ENCODE peak calls at places on chromosomes 3 and 15, in six cellular contexts. H, P, I, Z, C and F are unnamed samples.

GRCh38 chr3:139629033-139629432 is 48.7 kb downstream of the NMNAT3 start:
- DNase-seq in H (peak; percentile 64), P (no peak), I (no peak), Z (no peak), C (peak; percentile 19), F (peak; percentile 59)

GRCh38 chr3:47950453-47950852 is 65.8 kb downstream of the MAP4 start:
- DNase-seq in H (no peak), P (no peak), I (no peak), Z (no peak), C (no peak), F (no peak)

GRCh38 chr3:141291610-141292345 is 60.2 kb downstream of the PXYLP1 start:
- DNase-seq in H (no peak), P (no peak), I (no peak), Z (no peak), C (no peak), F (no peak)

GRCh38 chr3:152350139-152350538 is 81.4 kb downstream of the MBNL1 start:
- DNase-seq in H (no peak), P (no peak), I (no peak), Z (no peak), C (no peak), F (no peak)

GRCh38 chr3:11610044-11610671 is 33.6 kb downstream of the VGLL4 start:
- DNase-seq in H (no peak), P (no peak), I (peak; percentile 59), Z (no peak), C (no peak), F (peak; percentile 90)

GRCh38 chr15:50702762-50703334 is 16.3 kb upstream of the TRPM7 start:
- DNase-seq in H (no peak), P (no peak), I (no peak), Z (no peak), C (no peak), F (no peak)

GRCh38 chr3:194682651-194683310 is 2.9 kb upstream of the FAM43A start:
- DNase-seq in H (peak; percentile 87), P (peak; percentile 67), I (peak; percentile 80), Z (peak; percentile 76), C (no peak), F (peak; percentile 59)

GRCh38 chr15:91928676-91929075 is 75.2 kb downstream of the SLCO3A1 start:
- DNase-seq in H (no peak), P (no peak), I (no peak), Z (no peak), C (no peak), F (no peak)

GRCh38 chr15:82828064-82828463 is 18.6 kb downstream of the WHAMM start:
- DNase-seq in H (no peak), P (no peak), I (no peak), Z (no peak), C (no peak), F (no peak)

GRCh38 chr3:23696842-23697241 is 108.9 kb upstream of the UBE2E1 start:
- DNase-seq in H (no peak), P (no peak), I (peak; percentile 31), Z (no peak), C (no peak), F (no peak)

GRCh38 chr15:39236375-39236774 is 344.5 kb upstream of the THBS1 start:
- DNase-seq in H (no peak), P (no peak), I (no peak), Z (no peak), C (no peak), F (no peak)

GRCh38 chr3:133997871-133998635 is 31.7 kb downstream of the SLCO2A1 start:
- DNase-seq in H (no peak), P (no peak), I (no peak), Z (no peak), C (no peak), F (no peak)

GRCh38 chr3:169662215-169663070 is 1.1 kb downstream of the MECOM start:
- DNase-seq in H (peak; percentile 43), P (peak; percentile 35), I (peak; percentile 71), Z (peak; percentile 40), C (no peak), F (peak; percentile 83)

GRCh38 chr3:99875925-99876781 is 58.5 kb downstream of the CMSS1 start:
- DNase-seq in H (peak; percentile 77), P (peak; percentile 77), I (peak; percentile 78), Z (peak; percentile 86), C (no peak), F (peak; percentile 82)

GRCh38 chr3:155548194-155548593 is 196.7 kb downstream of the PLCH1 start:
- DNase-seq in H (no peak), P (no peak), I (no peak), Z (no peak), C (no peak), F (no peak)

GRCh38 chr15:73683624-73684536 is at the start of gene CD276:
- DNase-seq in H (no peak), P (peak; percentile 78), I (peak; percentile 82), Z (peak; percentile 75), C (no peak), F (peak; percentile 83)

GRCh38 chr3:30399394-30400181 is 206.8 kb upstream of the TGFBR2 start:
- DNase-seq in H (no peak), P (no peak), I (no peak), Z (no peak), C (no peak), F (no peak)

GRCh38 chr15:25072857-25073476 is 118.2 kb downstream of the SNRPN start:
- DNase-seq in H (no peak), P (no peak), I (no peak), Z (no peak), C (no peak), F (no peak)

GRCh38 chr3:159904911-159905310 is 83.7 kb upstream of the IL12A start:
- DNase-seq in H (no peak), P (no peak), I (no peak), Z (no peak), C (no peak), F (no peak)

GRCh38 chr3:155184027-155184426 is 103.9 kb downstream of the MME start:
- DNase-seq in H (no peak), P (no peak), I (no peak), Z (no peak), C (no peak), F (no peak)

GRCh38 chr3:172153335-172153861 is 114.0 kb downstream of the FNDC3B start:
- DNase-seq in H (peak; percentile 68), P (peak; percentile 98), I (peak; percentile 86), Z (peak; percentile 90), C (peak; percentile 53), F (no peak)

GRCh38 chr3:184663756-184664155 is 48.1 kb downstream of the MAGEF1 start:
- DNase-seq in H (no peak), P (no peak), I (no peak), Z (no peak), C (no peak), F (no peak)

GRCh38 chr3:197417451-197417850 is 119.0 kb upstream of the DLG1 start:
- DNase-seq in H (no peak), P (no peak), I (no peak), Z (no peak), C (no peak), F (no peak)

GRCh38 chr15:38440353-38441129 is 13.4 kb upstream of the FAM98B start:
- DNase-seq in H (peak; percentile 75), P (no peak), I (peak; percentile 39), Z (no peak), C (peak; percentile 13), F (peak; percentile 59)

GRCh38 chr15:73928241-73928579 is 1.9 kb downstream of the LOXL1 start:
- DNase-seq in H (no peak), P (no peak), I (no peak), Z (no peak), C (no peak), F (no peak)

DNA sequence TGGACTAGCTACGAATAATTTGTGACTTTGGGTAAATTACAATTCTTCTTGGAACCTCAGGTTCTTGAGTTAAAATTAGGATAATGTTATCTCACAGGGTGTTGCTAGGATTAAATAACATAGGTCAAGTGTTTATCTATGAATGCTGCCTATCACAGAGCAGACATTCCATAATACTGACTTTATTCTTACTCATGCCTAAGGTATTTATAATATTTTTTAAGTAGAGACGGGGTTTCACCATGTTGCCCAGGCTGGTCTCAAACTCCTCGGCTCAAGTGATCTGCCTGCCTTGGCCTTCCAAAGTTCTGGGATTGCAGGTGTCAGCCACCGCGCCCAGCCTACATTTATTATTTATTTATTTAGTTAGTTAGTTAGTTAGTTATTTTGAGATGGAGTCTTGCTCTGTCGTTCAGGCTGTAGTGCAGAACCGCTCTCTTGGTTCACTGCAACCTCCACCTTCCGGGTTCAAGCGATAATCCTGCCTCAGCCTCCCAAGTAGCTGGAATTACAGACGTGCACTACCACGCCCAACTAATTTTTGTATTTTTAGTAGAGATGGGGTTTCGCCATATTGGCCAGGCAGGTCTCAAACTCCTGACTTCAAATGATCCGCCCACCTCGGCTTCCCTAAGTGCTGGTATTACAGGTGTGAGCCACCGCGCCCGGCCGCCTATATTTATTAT is 742 bp upstream of the ZNF106 start:
- DNase-seq in H (no peak), P (no peak), I (no peak), Z (no peak), C (peak; percentile 41), F (no peak)
- H3K4me3 ChIP-seq in H (peak overlapping the region; percentile 99), P (peak overlapping the region; percentile 89), I (peak overlapping the region; percentile 81), Z (peak overlapping the region; percentile 78), C (peak overlapping the region; percentile 81), F (peak overlapping the region; percentile 80)

DNA sequence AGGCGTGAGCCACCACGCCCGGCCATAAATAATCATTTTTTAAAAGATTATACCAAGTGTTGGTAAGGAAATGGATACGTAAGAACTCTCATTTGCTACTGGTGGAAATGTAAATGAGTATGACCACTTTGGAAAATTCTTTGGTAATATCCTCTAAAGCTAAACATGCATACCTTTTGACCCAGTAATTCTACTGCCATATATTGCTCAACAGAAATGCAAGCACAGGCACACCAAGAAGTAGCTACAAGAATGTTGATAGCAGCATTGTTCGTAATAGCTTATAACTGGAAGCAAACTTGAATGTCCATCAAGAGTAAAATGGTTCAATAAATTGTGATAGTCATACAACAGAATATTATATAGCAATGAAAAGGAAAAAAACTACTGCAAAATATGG is 4.8 kb upstream of the CASR start:
- DNase-seq in H (no peak), P (no peak), I (no peak), Z (no peak), C (no peak), F (no peak)
- H3K27me3 ChIP-seq in H (peaks cover 16% of the 10 kb centered on the region), P (no peaks in the 10 kb centered on the region), I (no peaks in the 10 kb centered on the region), Z (no peaks in the 10 kb centered on the region), C (peaks cover 25% of the 10 kb centered on the region), F (peaks cover 18% of the 10 kb centered on the region)

DNA sequence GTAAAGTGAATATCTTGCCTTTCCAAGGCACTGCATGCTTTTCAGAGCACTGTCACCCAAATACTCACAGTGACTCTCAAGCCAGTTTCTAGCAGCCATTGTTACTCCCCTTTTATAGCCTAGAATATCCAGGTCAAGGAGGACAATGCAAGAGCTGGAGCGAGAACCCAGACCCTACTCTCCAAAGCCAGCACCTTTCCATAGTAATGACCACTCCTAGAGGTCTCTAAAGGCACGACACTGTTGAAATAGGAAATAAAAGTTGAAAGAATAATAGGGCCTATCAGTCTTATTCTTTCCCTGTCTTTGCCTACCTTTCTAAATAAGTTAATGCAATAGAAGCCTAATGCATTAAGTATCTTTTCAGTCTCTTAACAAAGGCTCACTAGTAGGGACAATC is 33.6 kb upstream of the DUT start:
- DNase-seq in H (no peak), P (no peak), I (no peak), Z (no peak), C (no peak), F (no peak)
- H3K4me3 ChIP-seq in H (no peak overlapping the region), P (no peak overlapping the region), I (no peak overlapping the region), Z (no peak overlapping the region), C (no peak overlapping the region), F (no peak overlapping the region)

GRCh38 chr15:33639968-33640367 is 328.3 kb upstream of the CHRM5 start:
- DNase-seq in H (peak; percentile 2), P (no peak), I (no peak), Z (no peak), C (no peak), F (no peak)
- H3K27me3 ChIP-seq in H (peaks cover 6% of the 10 kb centered on the region), P (no peaks in the 10 kb centered on the region), I (no peaks in the 10 kb centered on the region), Z (no peaks in the 10 kb centered on the region), C (peaks cover 11% of the 10 kb centered on the region), F (no peaks in the 10 kb centered on the region)